ENCODE peak calls at places on chromosomes 13 and 19, in five cellular contexts. One of them, this sample, is unnamed.

GRCh38 chr13:47897411-47898050 is 103.5 kb downstream of the SUCLA2 start:
- DNase-seq in pancreas: no peak
- DNase-seq in stimulated activated CD4-positive, alpha-beta T cell treated with anti-CD3 and anti-CD28 coated beads, TNF-alpha, amount 100 ng/mL, for 4 hours: no peak
- DNase-seq in HT-29: peak
- DNase-seq in T-helper 1 cell: no peak
- DNase-seq in this sample: no peak

GRCh38 chr19:40279120-40279551 is 6.0 kb downstream of the AKT2 start:
- DNase-seq in pancreas: peak
- DNase-seq in stimulated activated CD4-positive, alpha-beta T cell treated with anti-CD3 and anti-CD28 coated beads, TNF-alpha, amount 100 ng/mL, for 4 hours: no peak
- DNase-seq in HT-29: no peak
- DNase-seq in T-helper 1 cell: no peak
- DNase-seq in this sample: no peak

GRCh38 chr13:46311217-46311616 is 75.8 kb downstream of the RUBCNL start:
- DNase-seq in pancreas: no peak
- DNase-seq in stimulated activated CD4-positive, alpha-beta T cell treated with anti-CD3 and anti-CD28 coated beads, TNF-alpha, amount 100 ng/mL, for 4 hours: no peak
- DNase-seq in HT-29: no peak
- DNase-seq in T-helper 1 cell: no peak
- DNase-seq in this sample: no peak

GRCh38 chr19:23778566-23778965 is 19.9 kb upstream of the ZNF681 start:
- DNase-seq in pancreas: no peak
- DNase-seq in stimulated activated CD4-positive, alpha-beta T cell treated with anti-CD3 and anti-CD28 coated beads, TNF-alpha, amount 100 ng/mL, for 4 hours: no peak
- DNase-seq in HT-29: no peak
- DNase-seq in T-helper 1 cell: no peak
- DNase-seq in this sample: no peak

GRCh38 chr19:35031072-35031881 is 1.0 kb downstream of the SCN1B start:
- DNase-seq in pancreas: no peak
- DNase-seq in stimulated activated CD4-positive, alpha-beta T cell treated with anti-CD3 and anti-CD28 coated beads, TNF-alpha, amount 100 ng/mL, for 4 hours: no peak
- DNase-seq in HT-29: no peak
- DNase-seq in T-helper 1 cell: no peak
- DNase-seq in this sample: peak

GRCh38 chr19:17779281-17779930 is 15.5 kb upstream of the B3GNT3 start:
- DNase-seq in pancreas: no peak
- DNase-seq in stimulated activated CD4-positive, alpha-beta T cell treated with anti-CD3 and anti-CD28 coated beads, TNF-alpha, amount 100 ng/mL, for 4 hours: no peak
- DNase-seq in HT-29: no peak
- DNase-seq in T-helper 1 cell: no peak
- DNase-seq in this sample: peak

GRCh38 chr13:35983206-35983605 is 148.0 kb downstream of the DCLK1 start:
- DNase-seq in pancreas: no peak
- DNase-seq in stimulated activated CD4-positive, alpha-beta T cell treated with anti-CD3 and anti-CD28 coated beads, TNF-alpha, amount 100 ng/mL, for 4 hours: no peak
- DNase-seq in HT-29: no peak
- DNase-seq in T-helper 1 cell: no peak
- DNase-seq in this sample: no peak

GRCh38 chr13:92967923-92968322 is 258.7 kb upstream of the GPC6 start:
- DNase-seq in pancreas: no peak
- DNase-seq in stimulated activated CD4-positive, alpha-beta T cell treated with anti-CD3 and anti-CD28 coated beads, TNF-alpha, amount 100 ng/mL, for 4 hours: no peak
- DNase-seq in HT-29: peak
- DNase-seq in T-helper 1 cell: no peak
- DNase-seq in this sample: no peak

GRCh38 chr13:46475586-46475991 is 77.4 kb upstream of the LRCH1 start:
- DNase-seq in pancreas: no peak
- DNase-seq in stimulated activated CD4-positive, alpha-beta T cell treated with anti-CD3 and anti-CD28 coated beads, TNF-alpha, amount 100 ng/mL, for 4 hours: no peak
- DNase-seq in HT-29: no peak
- DNase-seq in T-helper 1 cell: no peak
- DNase-seq in this sample: no peak

GRCh38 chr13:21458457-21458815 is 667 bp downstream of the ZDHHC20 start:
- DNase-seq in pancreas: peak
- DNase-seq in stimulated activated CD4-positive, alpha-beta T cell treated with anti-CD3 and anti-CD28 coated beads, TNF-alpha, amount 100 ng/mL, for 4 hours: no peak
- DNase-seq in HT-29: peak
- DNase-seq in T-helper 1 cell: peak
- DNase-seq in this sample: peak

GRCh38 chr13:113064534-113065405 is 40.8 kb upstream of the F7 start:
- DNase-seq in pancreas: peak
- DNase-seq in stimulated activated CD4-positive, alpha-beta T cell treated with anti-CD3 and anti-CD28 coated beads, TNF-alpha, amount 100 ng/mL, for 4 hours: no peak
- DNase-seq in HT-29: no peak
- DNase-seq in T-helper 1 cell: no peak
- DNase-seq in this sample: peak

GRCh38 chr19:42683917-42684513 is 56.3 kb downstream of the PSG3 start:
- DNase-seq in pancreas: no peak
- DNase-seq in stimulated activated CD4-positive, alpha-beta T cell treated with anti-CD3 and anti-CD28 coated beads, TNF-alpha, amount 100 ng/mL, for 4 hours: no peak
- DNase-seq in HT-29: peak
- DNase-seq in T-helper 1 cell: peak
- DNase-seq in this sample: peak

GRCh38 chr19:10555613-10555979 is 10.2 kb downstream of the KRI1 start:
- DNase-seq in pancreas: no peak
- DNase-seq in stimulated activated CD4-positive, alpha-beta T cell treated with anti-CD3 and anti-CD28 coated beads, TNF-alpha, amount 100 ng/mL, for 4 hours: no peak
- DNase-seq in HT-29: no peak
- DNase-seq in T-helper 1 cell: no peak
- DNase-seq in this sample: no peak

GRCh38 chr19:35449347-35450043 is 1.4 kb downstream of the FFAR2 start:
- DNase-seq in pancreas: no peak
- DNase-seq in stimulated activated CD4-positive, alpha-beta T cell treated with anti-CD3 and anti-CD28 coated beads, TNF-alpha, amount 100 ng/mL, for 4 hours: no peak
- DNase-seq in HT-29: peak
- DNase-seq in T-helper 1 cell: no peak
- DNase-seq in this sample: peak

GRCh38 chr19:862529-863304 is 3.3 kb downstream of the CFD start:
- DNase-seq in pancreas: peak
- DNase-seq in stimulated activated CD4-positive, alpha-beta T cell treated with anti-CD3 and anti-CD28 coated beads, TNF-alpha, amount 100 ng/mL, for 4 hours: peak
- DNase-seq in HT-29: no peak
- DNase-seq in T-helper 1 cell: peak
- DNase-seq in this sample: peak

GRCh38 chr19:4304509-4305252 is at the start of gene FSD1:
- DNase-seq in pancreas: no peak
- DNase-seq in stimulated activated CD4-positive, alpha-beta T cell treated with anti-CD3 and anti-CD28 coated beads, TNF-alpha, amount 100 ng/mL, for 4 hours: peak
- DNase-seq in HT-29: no peak
- DNase-seq in T-helper 1 cell: peak
- DNase-seq in this sample: peak

GRCh38 chr19:29017788-29018187 is 195.2 kb downstream of the UQCRFS1 start:
- DNase-seq in pancreas: no peak
- DNase-seq in stimulated activated CD4-positive, alpha-beta T cell treated with anti-CD3 and anti-CD28 coated beads, TNF-alpha, amount 100 ng/mL, for 4 hours: no peak
- DNase-seq in HT-29: no peak
- DNase-seq in T-helper 1 cell: no peak
- DNase-seq in this sample: no peak

GRCh38 chr13:57763689-57764088 is 132.1 kb downstream of the PCDH17 start:
- DNase-seq in pancreas: no peak
- DNase-seq in stimulated activated CD4-positive, alpha-beta T cell treated with anti-CD3 and anti-CD28 coated beads, TNF-alpha, amount 100 ng/mL, for 4 hours: no peak
- DNase-seq in HT-29: no peak
- DNase-seq in T-helper 1 cell: no peak
- DNase-seq in this sample: no peak

GRCh38 chr13:107210216-107211010 is 642.5 kb upstream of the ARGLU1 start:
- DNase-seq in pancreas: no peak
- DNase-seq in stimulated activated CD4-positive, alpha-beta T cell treated with anti-CD3 and anti-CD28 coated beads, TNF-alpha, amount 100 ng/mL, for 4 hours: no peak
- DNase-seq in HT-29: no peak
- DNase-seq in T-helper 1 cell: no peak
- DNase-seq in this sample: peak

GRCh38 chr19:49058592-49058991 is 1.0 kb upstream of the CGB7 start:
- DNase-seq in pancreas: peak
- DNase-seq in stimulated activated CD4-positive, alpha-beta T cell treated with anti-CD3 and anti-CD28 coated beads, TNF-alpha, amount 100 ng/mL, for 4 hours: no peak
- DNase-seq in HT-29: peak
- DNase-seq in T-helper 1 cell: no peak
- DNase-seq in this sample: no peak

GRCh38 chr13:55160911-55161310 is 1979.8 kb upstream of the PRR20A start:
- DNase-seq in pancreas: no peak
- DNase-seq in stimulated activated CD4-positive, alpha-beta T cell treated with anti-CD3 and anti-CD28 coated beads, TNF-alpha, amount 100 ng/mL, for 4 hours: no peak
- DNase-seq in HT-29: no peak
- DNase-seq in T-helper 1 cell: no peak
- DNase-seq in this sample: peak

GRCh38 chr19:53467138-53467502 is 413 bp upstream of the ZNF813 start:
- DNase-seq in pancreas: peak
- DNase-seq in stimulated activated CD4-positive, alpha-beta T cell treated with anti-CD3 and anti-CD28 coated beads, TNF-alpha, amount 100 ng/mL, for 4 hours: no peak
- DNase-seq in HT-29: no peak
- DNase-seq in T-helper 1 cell: no peak
- DNase-seq in this sample: no peak

GRCh38 chr13:21674271-21675009 is 3.6 kb downstream of the FGF9 start:
- DNase-seq in pancreas: peak
- DNase-seq in stimulated activated CD4-positive, alpha-beta T cell treated with anti-CD3 and anti-CD28 coated beads, TNF-alpha, amount 100 ng/mL, for 4 hours: no peak
- DNase-seq in HT-29: peak
- DNase-seq in T-helper 1 cell: no peak
- DNase-seq in this sample: peak